ENCODE peak calls at places on chromosomes 3 and 15, in nine cellular contexts. W is stimulated activated CD4-positive, alpha-beta T cell treated with anti-CD3 and anti-CD28 coated beads, TNF-alpha, amount 100 ng/mL, for 24 hours; F is NCI-H526; C is activated T-cell treated with anti-CD3 and anti-CD28 coated beads, Interleukin-2, amount 50 U/mL, for 1 hour; P is activated naive CD4-positive, alpha-beta T cell; B is immature natural killer cell; Y is NCI-H69; I is iPS DF 6.9; Z is NCI-H1436 treated with DMSO at 0.1 percent for 48 hours. S is an unnamed sample.

GRCh38 chr3:143885803-143886427 is 37.6 kb upstream of the SLC9A9 start:
- DNase-seq in B (peak), Z (no peak), W (no peak), P (no peak), I (peak), Y (peak), F (peak), C (no peak), S (no peak)

GRCh38 chr15:24676431-24676830 is 856 bp downstream of the NPAP1 start:
- DNase-seq in Y (no peak), W (no peak), Z (no peak), F (no peak), C (no peak), I (no peak), P (no peak), B (no peak), S (no peak)

GRCh38 chr3:72844436-72844999 is 3.7 kb downstream of the SHQ1 start:
- DNase-seq in W (no peak), B (no peak), I (no peak), Z (no peak), P (no peak), F (no peak), C (no peak), Y (no peak), S (no peak)

GRCh38 chr15:73984208-73984979 is 7.7 kb downstream of the STOML1 start:
- DNase-seq in B (no peak), C (no peak), F (no peak), P (no peak), Z (no peak), Y (no peak), I (no peak), W (no peak), S (no peak)

GRCh38 chr3:53350652-53351051 is 3.3 kb upstream of the DCP1A start:
- DNase-seq in P (no peak), C (no peak), W (no peak), F (peak), Z (no peak), Y (peak), B (no peak), I (no peak), S (no peak)

GRCh38 chr3:16411450-16411849 is 102.0 kb downstream of the RFTN1 start:
- DNase-seq in C (no peak), F (no peak), Y (no peak), W (no peak), B (no peak), Z (no peak), I (no peak), P (no peak), S (no peak)

GRCh38 chr15:80929225-80929624 is 60.4 kb downstream of the MESD start:
- DNase-seq in W (no peak), C (no peak), Y (no peak), B (no peak), P (no peak), F (no peak), Z (no peak), I (no peak), S (no peak)

GRCh38 chr15:26729581-26729980 is 43.3 kb downstream of the GABRB3 start:
- DNase-seq in Y (peak), I (no peak), W (no peak), B (no peak), Z (no peak), C (no peak), F (no peak), P (no peak), S (no peak)

GRCh38 chr15:50234764-50235163 is 30.8 kb downstream of the HDC start:
- DNase-seq in B (no peak), F (no peak), P (no peak), W (no peak), I (no peak), Y (no peak), C (no peak), Z (no peak), S (no peak)

GRCh38 chr15:71440479-71441071 is 325.3 kb downstream of the THSD4 start:
- DNase-seq in F (peak), P (no peak), C (no peak), B (peak), I (no peak), W (no peak), Z (peak), Y (peak), S (peak)